ENCODE peak calls at places on chromosomes 1 and 21, in four cellular contexts. D is heart right ventricle, H is vagina, P is cardiac muscle cell. A is an unnamed sample.
A peak's percentile ranks its signal among the peaks of the same experiment; 100 is the strongest.

GRCh38 chr1:215583185-215583692 is 16.1 kb downstream of the KCTD3 start:
- DNase-seq in D (no peak), H (no peak), P (no peak), A (no peak)

GRCh38 chr1:41318135-41318534 is 43.1 kb upstream of the FOXO6 start:
- DNase-seq in D (no peak), H (no peak), P (no peak), A (no peak)

GRCh38 chr21:15775291-15775690 is 45.5 kb downstream of the USP25 start:
- DNase-seq in D (no peak), H (no peak), P (no peak), A (no peak)

GRCh38 chr1:157289001-157289400 is 150.8 kb upstream of the ETV3 start:
- DNase-seq in D (no peak), H (no peak), P (no peak), A (no peak)

GRCh38 chr1:27602510-27603319 is 1.2 kb downstream of the AHDC1 start:
- DNase-seq in D (peak; percentile 69), H (no peak), P (peak; percentile 58), A (no peak)

GRCh38 chr1:156337052-156337887 is 822 bp downstream of the CCT3 start:
- DNase-seq in D (peak; percentile 22), H (no peak), P (no peak), A (no peak)

GRCh38 chr1:219731771-219732170 is 118.9 kb upstream of the ZC3H11B start:
- DNase-seq in D (no peak), H (no peak), P (no peak), A (no peak)

GRCh38 chr1:24764439-24764838 is 19.2 kb downstream of the CLIC4 start:
- DNase-seq in D (no peak), H (no peak), P (no peak), A (no peak)

GRCh38 chr1:63326106-63326472 is 3.7 kb downstream of the FOXD3 start:
- DNase-seq in D (no peak), H (no peak), P (no peak), A (peak; percentile 6)

GRCh38 chr21:35648512-35648911 is 411.8 kb downstream of the SETD4 start:
- DNase-seq in D (no peak), H (no peak), P (no peak), A (no peak)

GRCh38 chr1:233343262-233343661 is 15.7 kb downstream of the MAP3K21 start:
- DNase-seq in D (no peak), H (no peak), P (no peak), A (no peak)
- H3K4me3 ChIP-seq in D (no peak overlapping the region), H (no peak overlapping the region), P (no peak overlapping the region), A (no peak overlapping the region)

GRCh38 chr1:169236880-169237279 is 130.4 kb downstream of the ATP1B1 start:
- DNase-seq in D (no peak), H (no peak), P (no peak), A (no peak)
- H3K4me3 ChIP-seq in D (no peak overlapping the region), H (no peak overlapping the region), P (no peak overlapping the region), A (no peak overlapping the region)

GRCh38 chr21:45401916-45402900 is 2.8 kb upstream of the COL18A1 start:
- DNase-seq in D (peak; percentile 3), H (no peak), P (no peak), A (no peak)
- H3K4me3 ChIP-seq in D (no peak overlapping the region), H (no peak overlapping the region), P (no peak overlapping the region), A (no peak overlapping the region)

GRCh38 chr1:181152892-181153633 is 64.6 kb downstream of the IER5 start:
- DNase-seq in D (peak; percentile 86), H (no peak), P (peak; percentile 95), A (peak; percentile 68)
- H3K4me3 ChIP-seq in D (no peak overlapping the region), H (peak overlapping the region; percentile 25), P (no peak overlapping the region), A (no peak overlapping the region)

GRCh38 chr1:205630651-205631009 is 1.2 kb downstream of the ELK4 start:
- DNase-seq in D (no peak), H (no peak), P (no peak), A (no peak)

GRCh38 chr1:205629751-205630150 is 2.1 kb downstream of the ELK4 start:
- DNase-seq in D (no peak), H (no peak), P (no peak), A (no peak)

GRCh38 chr1:205631727-205632373 is at the start of gene ELK4:
- DNase-seq in D (peak; percentile 99), H (peak; percentile 99), P (peak; percentile 99), A (peak; percentile 99)

GRCh38 chr1:205631010-205631726 is 643 bp downstream of the ELK4 start:
- DNase-seq in D (peak; percentile 60), H (no peak), P (peak; percentile 92), A (peak; percentile 48)

DNA sequence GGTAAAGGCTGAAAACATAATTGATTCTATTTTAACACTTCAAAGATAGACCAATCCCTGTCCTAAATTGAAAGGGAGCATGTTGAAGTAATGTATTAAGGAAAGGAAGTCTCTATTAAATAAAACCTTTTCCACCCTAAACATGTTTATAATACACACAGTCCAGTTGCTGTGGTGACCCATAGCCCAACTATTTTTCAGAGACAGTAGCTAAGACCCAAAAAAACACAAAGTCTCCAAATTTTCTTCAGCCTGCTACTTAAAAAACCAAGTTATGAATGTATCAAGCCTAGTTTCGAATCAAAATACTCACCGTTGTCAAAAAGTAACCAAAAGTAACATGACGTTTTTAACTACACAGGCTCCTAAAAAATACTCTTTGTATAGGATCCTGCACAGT is 1.6 kb downstream of the ELK4 start:
- DNase-seq in D (no peak), H (no peak), P (no peak), A (peak; percentile 13)
- H3K4me3 ChIP-seq in D (peak overlapping the region; percentile 64), H (peak overlapping the region; percentile 86), P (peak overlapping the region; percentile 57), A (peak overlapping the region; percentile 94)

GRCh38 chr21:44874497-44875331 is 1.2 kb upstream of the PTTG1IP start:
- DNase-seq in D (peak; percentile 81), H (no peak), P (peak; percentile 17), A (no peak)
- H3K4me3 ChIP-seq in D (peak overlapping the region; percentile 93), H (peak overlapping the region; percentile 88), P (peak overlapping the region; percentile 64), A (peak overlapping the region; percentile 63)

GRCh38 chr1:2206813-2207488 is 12.4 kb upstream of the FAAP20 start:
- DNase-seq in D (peak; percentile 36), H (no peak), P (no peak), A (no peak)
- H3K4me3 ChIP-seq in D (no peak overlapping the region), H (peak overlapping the region; percentile 25), P (no peak overlapping the region), A (peak overlapping the region; percentile 20)